ENCODE peak calls at places on chromosomes 6 and 20, in six cellular contexts. U is body of pancreas, J is GM12865, S is neural progenitor cell, I is mucosa of descending colon, H is cardiac muscle cell. T is an unnamed sample.

GRCh38 chr6:2429460-2429859 is 184.1 kb upstream of the GMDS start:
- DNase-seq in U (no peak), J (no peak), S (no peak), I (no peak), H (no peak), T (no peak)

GRCh38 chr6:136103101-136103688 is 146.9 kb downstream of the MTFR2 start:
- DNase-seq in U (no peak), J (no peak), S (peak; percentile 18), I (no peak), H (peak; percentile 59), T (peak; percentile 23)

GRCh38 chr6:44655368-44656342 is 268.1 kb downstream of the CDC5L start:
- DNase-seq in U (peak; percentile 69), J (peak; percentile 70), S (peak; percentile 89), I (no peak), H (peak; percentile 89), T (peak; percentile 92)

GRCh38 chr20:54658525-54658924 is 183.1 kb downstream of the DOK5 start:
- DNase-seq in U (no peak), J (no peak), S (no peak), I (no peak), H (no peak), T (no peak)

GRCh38 chr6:25943887-25944286 is 13.4 kb upstream of the SLC17A2 start:
- DNase-seq in U (no peak), J (no peak), S (no peak), I (no peak), H (no peak), T (no peak)

GRCh38 chr20:41142241-41142640 is 4.9 kb downstream of the PLCG1 start:
- DNase-seq in U (no peak), J (no peak), S (no peak), I (no peak), H (no peak), T (no peak)

GRCh38 chr6:168113226-168113625 is 34.2 kb upstream of the FRMD1 start:
- DNase-seq in U (no peak), J (no peak), S (no peak), I (no peak), H (no peak), T (no peak)

GRCh38 chr20:61799928-61800327 is 265.8 kb downstream of the TAF4 start:
- DNase-seq in U (no peak), J (no peak), S (no peak), I (no peak), H (no peak), T (no peak)

GRCh38 chr6:159306134-159306537 is 136.9 kb downstream of the FNDC1 start:
- DNase-seq in U (no peak), J (no peak), S (no peak), I (no peak), H (peak; percentile 42), T (no peak)

GRCh38 chr6:151021878-151022277 is 156.4 kb downstream of the MTHFD1L start:
- DNase-seq in U (no peak), J (no peak), S (no peak), I (no peak), H (peak; percentile 14), T (peak; percentile 17)

GRCh38 chr20:9215539-9215938 is 146.7 kb downstream of the PLCB4 start:
- DNase-seq in U (no peak), J (peak; percentile 11), S (peak; percentile 5), I (no peak), H (no peak), T (no peak)
- TF ChIP-seq CTCF in U (no peak), J (peak; percentile 39), S (peak; percentile 58), I (no peak), H (peak; percentile 33), T (no peak)

DNA sequence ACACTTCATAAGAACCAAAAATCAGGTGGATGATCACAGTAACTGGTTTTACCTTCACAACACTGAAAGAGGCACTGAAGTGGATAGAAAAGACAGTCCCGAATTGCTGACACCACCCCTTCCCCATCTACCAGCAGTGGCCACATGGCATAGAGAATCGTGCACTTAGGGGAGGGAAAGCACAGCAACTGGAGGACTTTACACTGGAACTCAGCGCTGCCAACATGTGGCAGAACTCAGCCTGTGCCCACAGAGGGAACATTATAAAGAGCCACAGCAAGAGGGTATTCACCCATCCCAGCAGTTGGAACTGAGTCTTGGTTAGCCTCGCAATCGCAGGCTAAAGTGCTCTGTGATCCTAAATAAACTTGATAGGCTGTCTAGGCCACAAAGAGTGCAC is 6.5 kb upstream of the KIAA1586 start:
- DNase-seq in U (no peak), J (peak; percentile 15), S (peak; percentile 17), I (no peak), H (no peak), T (no peak)
- TF ChIP-seq CTCF in U (no peak), J (no peak), S (peak; percentile 16), I (no peak), H (peak; percentile 5), T (no peak)

GRCh38 chr6:1381397-1382330 is 7.7 kb upstream of the FOXF2 start:
- DNase-seq in U (peak; percentile 64), J (peak; percentile 33), S (peak; percentile 86), I (no peak), H (peak; percentile 38), T (peak; percentile 91)

GRCh38 chr6:1379026-1379809 is 10.2 kb upstream of the FOXF2 start:
- DNase-seq in U (no peak), J (no peak), S (peak; percentile 48), I (no peak), H (no peak), T (no peak)

GRCh38 chr6:1380625-1381396 is 8.6 kb upstream of the FOXF2 start:
- DNase-seq in U (no peak), J (no peak), S (peak; percentile 45), I (no peak), H (no peak), T (no peak)

GRCh38 chr6:1378224-1379025 is 11.0 kb upstream of the FOXF2 start:
- DNase-seq in U (no peak), J (no peak), S (peak; percentile 79), I (no peak), H (no peak), T (peak; percentile 30)

DNA sequence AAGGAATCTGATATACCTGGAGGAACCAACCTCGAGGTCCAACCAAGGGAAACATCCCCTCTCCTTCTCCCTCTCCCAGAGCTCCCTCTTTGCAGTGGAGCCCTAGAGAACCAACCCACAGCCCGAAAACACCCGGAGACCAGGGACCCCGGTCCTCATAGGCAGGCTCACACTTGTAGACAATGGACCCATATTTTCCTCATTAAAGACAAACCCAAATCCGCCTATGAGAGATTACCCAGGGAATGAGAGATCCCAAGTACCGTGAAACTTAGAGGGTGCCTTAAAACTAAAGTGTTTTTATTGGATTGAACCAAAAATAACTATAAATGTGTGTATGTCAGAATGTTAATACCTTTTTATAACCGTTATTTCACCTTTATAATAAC is 9.6 kb upstream of the FOXF2 start:
- DNase-seq in U (no peak), J (no peak), S (no peak), I (no peak), H (no peak), T (no peak)
- TF ChIP-seq CTCF in U (no peak), J (no peak), S (no peak), I (no peak), H (no peak), T (no peak)

GRCh38 chr6:95093154-95093553 is 484.2 kb upstream of the MANEA start:
- DNase-seq in U (no peak), J (no peak), S (no peak), I (no peak), H (no peak), T (no peak)

GRCh38 chr6:95094751-95095150 is 482.6 kb upstream of the MANEA start:
- DNase-seq in U (no peak), J (no peak), S (no peak), I (no peak), H (peak; percentile 12), T (no peak)

GRCh38 chr6:95095855-95096254 is 481.5 kb upstream of the MANEA start:
- DNase-seq in U (no peak), J (no peak), S (no peak), I (no peak), H (no peak), T (no peak)

GRCh38 chr6:95095271-95095670 is 482.1 kb upstream of the MANEA start:
- DNase-seq in U (no peak), J (no peak), S (no peak), I (no peak), H (no peak), T (no peak)

DNA sequence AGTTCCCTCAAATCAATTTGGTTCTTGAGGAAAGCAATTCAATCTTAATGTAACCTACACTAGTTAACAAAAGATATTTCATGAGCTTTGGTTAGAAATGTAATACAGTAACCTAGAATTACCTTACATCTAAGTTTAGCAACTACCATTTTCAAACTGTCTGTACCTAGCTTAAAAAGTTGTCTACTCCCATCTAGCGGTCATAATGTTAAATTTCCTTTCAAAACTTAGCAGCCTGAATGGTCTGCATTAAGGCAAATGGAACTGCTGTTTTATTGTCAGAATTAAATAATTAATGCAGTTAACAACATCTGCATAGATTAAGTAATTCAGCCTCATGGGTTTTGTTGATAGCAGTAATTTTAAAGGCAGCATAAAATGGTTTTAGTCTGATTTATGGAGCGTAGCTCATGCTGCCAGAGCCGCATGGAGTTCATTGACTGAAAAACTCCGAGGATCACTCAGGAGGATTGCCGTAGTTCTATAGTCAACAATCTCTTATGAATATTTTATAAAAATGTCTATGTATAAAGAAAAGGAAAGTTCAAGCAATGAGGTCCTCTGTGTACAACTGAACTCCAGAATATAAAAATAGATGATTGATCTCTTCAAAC is 485.4 kb upstream of the MANEA start:
- DNase-seq in U (no peak), J (peak; percentile 46), S (peak; percentile 61), I (no peak), H (peak; percentile 66), T (no peak)
- TF ChIP-seq CTCF in U (peak; percentile 43), J (peak; percentile 37), S (peak; percentile 81), I (no peak), H (peak; percentile 55), T (peak; percentile 66)